ENCODE peak calls at places on chromosomes 3 and 15, in four cellular contexts. One of them, this sample, is unnamed.

GRCh38 chr3:107662109-107662477 is 139.3 kb downstream of the BBX start:
- DNase-seq in stomach: no peak
- DNase-seq in omental fat pad: no peak
- DNase-seq in transverse colon: no peak
- DNase-seq in this sample: peak; percentile 89

GRCh38 chr3:144549161-144549560 is 577.5 kb downstream of the DIPK2A start:
- DNase-seq in stomach: no peak
- DNase-seq in omental fat pad: no peak
- DNase-seq in transverse colon: no peak
- DNase-seq in this sample: no peak

GRCh38 chr3:119559441-119559963 is at the start of gene CD80:
- DNase-seq in stomach: peak; percentile 75
- DNase-seq in omental fat pad: no peak
- DNase-seq in transverse colon: peak; percentile 77
- DNase-seq in this sample: peak; percentile 61

GRCh38 chr3:46372492-46373359 is 2.0 kb downstream of the CCR5 start:
- DNase-seq in stomach: no peak
- DNase-seq in omental fat pad: no peak
- DNase-seq in transverse colon: no peak
- DNase-seq in this sample: peak; percentile 31

GRCh38 chr3:153169793-153170386 is 7.9 kb downstream of the RAP2B start:
- DNase-seq in stomach: no peak
- DNase-seq in omental fat pad: no peak
- DNase-seq in transverse colon: no peak
- DNase-seq in this sample: no peak

GRCh38 chr3:188123170-188123920 is 30.6 kb upstream of the LPP start:
- DNase-seq in stomach: no peak
- DNase-seq in omental fat pad: no peak
- DNase-seq in transverse colon: no peak
- DNase-seq in this sample: peak; percentile 19

GRCh38 chr3:193978030-193978429 is 157.9 kb upstream of the HES1 start:
- DNase-seq in stomach: no peak
- DNase-seq in omental fat pad: no peak
- DNase-seq in transverse colon: no peak
- DNase-seq in this sample: no peak

GRCh38 chr3:156218353-156218744 is 98.0 kb downstream of the KCNAB1 start:
- DNase-seq in stomach: no peak
- DNase-seq in omental fat pad: no peak
- DNase-seq in transverse colon: no peak
- DNase-seq in this sample: no peak

GRCh38 chr3:80087769-80088168 is 320.0 kb upstream of the ROBO1 start:
- DNase-seq in stomach: no peak
- DNase-seq in omental fat pad: no peak
- DNase-seq in transverse colon: no peak
- DNase-seq in this sample: peak; percentile 51

GRCh38 chr3:127606981-127607595 is 8.9 kb downstream of the MCM2 start:
- DNase-seq in stomach: no peak
- DNase-seq in omental fat pad: no peak
- DNase-seq in transverse colon: no peak
- DNase-seq in this sample: no peak

GRCh38 chr3:39208463-39209055 is 16.2 kb upstream of the XIRP1 start:
- DNase-seq in stomach: peak; percentile 53
- DNase-seq in omental fat pad: no peak
- DNase-seq in transverse colon: peak; percentile 64
- DNase-seq in this sample: peak; percentile 67

GRCh38 chr3:111895079-111895478 is 36.0 kb downstream of the PHLDB2 start:
- DNase-seq in stomach: no peak
- DNase-seq in omental fat pad: no peak
- DNase-seq in transverse colon: no peak
- DNase-seq in this sample: peak; percentile 59

GRCh38 chr3:134709563-134710312 is 58.9 kb upstream of the KY start:
- DNase-seq in stomach: no peak
- DNase-seq in omental fat pad: no peak
- DNase-seq in transverse colon: no peak
- DNase-seq in this sample: peak; percentile 6

GRCh38 chr3:94413721-94414106 is 350.9 kb downstream of the NSUN3 start:
- DNase-seq in stomach: no peak
- DNase-seq in omental fat pad: no peak
- DNase-seq in transverse colon: no peak
- DNase-seq in this sample: peak; percentile 92

GRCh38 chr3:18847583-18848197 is 300.6 kb upstream of the KCNH8 start:
- DNase-seq in stomach: no peak
- DNase-seq in omental fat pad: no peak
- DNase-seq in transverse colon: no peak
- DNase-seq in this sample: no peak
- TF ChIP-seq CTCF in stomach: peak; percentile 33
- TF ChIP-seq CTCF in omental fat pad: no peak
- TF ChIP-seq CTCF in transverse colon: no peak
- TF ChIP-seq CTCF in this sample: no peak

GRCh38 chr3:56556908-56557814 is at the start of gene CCDC66:
- DNase-seq in stomach: peak; percentile 96
- DNase-seq in omental fat pad: peak; percentile 85
- DNase-seq in transverse colon: peak; percentile 95
- DNase-seq in this sample: peak; percentile 95
- TF ChIP-seq CTCF in stomach: peak; percentile 63
- TF ChIP-seq CTCF in omental fat pad: no peak
- TF ChIP-seq CTCF in transverse colon: peak; percentile 87
- TF ChIP-seq CTCF in this sample: peak; percentile 76

DNA sequence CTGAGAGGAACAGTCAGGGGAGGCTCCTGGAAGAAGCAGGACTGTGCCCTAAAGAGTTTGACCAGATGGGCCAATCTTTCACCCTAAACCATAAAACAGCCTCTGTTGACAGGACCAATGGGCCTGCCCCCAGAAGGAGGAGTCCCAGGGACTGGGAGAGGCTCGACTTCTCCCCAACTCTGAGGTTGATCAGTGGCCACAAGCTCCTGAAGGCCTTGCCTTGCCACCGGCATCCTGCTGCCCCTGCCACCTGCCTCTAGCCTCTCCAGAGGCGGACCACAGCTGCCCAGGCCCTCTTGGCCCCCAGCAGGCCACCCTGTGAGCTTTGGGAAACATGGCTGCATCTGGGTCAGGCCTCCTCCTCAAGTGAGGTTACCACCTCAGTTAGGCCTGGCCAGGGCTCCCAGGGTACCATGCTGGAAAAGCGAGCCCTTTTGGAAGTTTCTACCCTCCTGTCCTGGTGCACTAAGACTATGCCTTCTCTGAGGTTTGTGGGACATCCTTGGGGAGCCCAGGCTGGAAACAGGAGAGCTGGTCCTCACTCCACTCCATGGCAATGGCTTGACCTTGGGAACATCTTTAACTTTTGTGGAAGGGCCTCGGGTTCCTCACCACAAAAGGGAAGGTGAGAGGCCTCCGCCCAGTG is 2.9 kb downstream of the VIPR1 start:
- DNase-seq in stomach: peak; percentile 15
- DNase-seq in omental fat pad: no peak
- DNase-seq in transverse colon: peak; percentile 75
- DNase-seq in this sample: no peak
- TF ChIP-seq CTCF in stomach: no peak
- TF ChIP-seq CTCF in omental fat pad: no peak
- TF ChIP-seq CTCF in transverse colon: no peak
- TF ChIP-seq CTCF in this sample: no peak

DNA sequence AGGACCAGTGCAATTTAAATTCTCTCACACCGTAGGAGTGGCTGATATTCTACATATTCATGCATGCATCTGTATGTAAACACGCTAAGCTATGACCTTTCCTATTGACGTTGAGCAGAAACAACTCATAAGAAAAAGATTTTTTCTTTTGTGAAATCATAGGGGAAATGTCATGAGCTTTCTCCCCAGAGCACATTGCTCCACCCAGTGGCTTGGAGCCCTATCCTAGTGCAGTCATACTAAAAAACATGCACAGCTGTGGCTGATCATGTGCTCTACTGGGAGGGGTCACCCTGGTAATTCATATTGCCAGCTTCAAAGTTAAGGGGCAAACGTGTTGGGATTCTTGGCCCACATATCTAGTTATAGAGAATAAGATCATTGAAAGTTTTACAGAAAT is 1.8 kb upstream of the MESD start:
- DNase-seq in stomach: no peak
- DNase-seq in omental fat pad: no peak
- DNase-seq in transverse colon: peak; percentile 43
- DNase-seq in this sample: peak; percentile 93
- TF ChIP-seq CTCF in stomach: no peak
- TF ChIP-seq CTCF in omental fat pad: no peak
- TF ChIP-seq CTCF in transverse colon: no peak
- TF ChIP-seq CTCF in this sample: peak; percentile 12

GRCh38 chr3:53748512-53749271 is 97.5 kb downstream of the CHDH start:
- DNase-seq in stomach: no peak
- DNase-seq in omental fat pad: no peak
- DNase-seq in transverse colon: no peak
- DNase-seq in this sample: no peak

GRCh38 chr3:53747559-53747958 is 98.7 kb downstream of the CHDH start:
- DNase-seq in stomach: no peak
- DNase-seq in omental fat pad: no peak
- DNase-seq in transverse colon: no peak
- DNase-seq in this sample: no peak

GRCh38 chr3:53739926-53740325 is 106.3 kb downstream of the CHDH start:
- DNase-seq in stomach: no peak
- DNase-seq in omental fat pad: no peak
- DNase-seq in transverse colon: no peak
- DNase-seq in this sample: no peak

GRCh38 chr3:53740946-53741345 is 105.3 kb downstream of the CHDH start:
- DNase-seq in stomach: no peak
- DNase-seq in omental fat pad: no peak
- DNase-seq in transverse colon: no peak
- DNase-seq in this sample: no peak

GRCh38 chr3:53744351-53744750 is 101.9 kb downstream of the CHDH start:
- DNase-seq in stomach: peak; percentile 62
- DNase-seq in omental fat pad: no peak
- DNase-seq in transverse colon: peak; percentile 44
- DNase-seq in this sample: no peak
- TF ChIP-seq CTCF in stomach: no peak
- TF ChIP-seq CTCF in omental fat pad: no peak
- TF ChIP-seq CTCF in transverse colon: no peak
- TF ChIP-seq CTCF in this sample: no peak

GRCh38 chr3:99845335-99845734 is 27.7 kb downstream of the CMSS1 start:
- DNase-seq in stomach: no peak
- DNase-seq in omental fat pad: no peak
- DNase-seq in transverse colon: no peak
- DNase-seq in this sample: no peak

GRCh38 chr3:99843590-99844260 is 26.1 kb downstream of the CMSS1 start:
- DNase-seq in stomach: peak; percentile 54
- DNase-seq in omental fat pad: no peak
- DNase-seq in transverse colon: no peak
- DNase-seq in this sample: peak; percentile 44

GRCh38 chr3:99839613-99840012 is 22.0 kb downstream of the CMSS1 start:
- DNase-seq in stomach: no peak
- DNase-seq in omental fat pad: no peak
- DNase-seq in transverse colon: no peak
- DNase-seq in this sample: no peak

GRCh38 chr3:99845999-99846398 is 28.3 kb downstream of the CMSS1 start:
- DNase-seq in stomach: no peak
- DNase-seq in omental fat pad: no peak
- DNase-seq in transverse colon: no peak
- DNase-seq in this sample: no peak

GRCh38 chr3:99842826-99843589 is 25.3 kb downstream of the CMSS1 start:
- DNase-seq in stomach: no peak
- DNase-seq in omental fat pad: no peak
- DNase-seq in transverse colon: no peak
- DNase-seq in this sample: peak; percentile 77
- TF ChIP-seq CTCF in stomach: peak; percentile 62
- TF ChIP-seq CTCF in omental fat pad: no peak
- TF ChIP-seq CTCF in transverse colon: peak; percentile 75
- TF ChIP-seq CTCF in this sample: peak; percentile 65

DNA sequence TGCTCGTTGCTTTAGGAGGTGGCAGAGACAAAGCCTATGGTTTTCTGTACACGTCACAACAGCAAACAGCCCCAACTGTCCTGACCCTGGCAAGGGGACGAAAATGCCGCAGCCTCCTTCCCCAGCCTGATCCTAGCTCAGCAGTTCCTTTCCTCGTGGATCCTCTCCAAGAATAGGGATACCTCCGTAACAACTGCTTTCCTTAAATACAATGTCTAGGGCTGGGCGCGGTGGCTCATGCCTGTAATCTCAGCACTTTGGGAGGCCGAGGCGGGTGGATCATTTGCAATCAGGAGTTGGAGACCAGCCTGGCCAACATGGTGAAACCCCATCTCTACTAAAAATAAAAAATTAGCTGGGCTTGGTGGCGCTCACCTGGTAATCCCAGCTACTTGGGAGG is 17.0 kb downstream of the MAP6D1 start:
- DNase-seq in stomach: no peak
- DNase-seq in omental fat pad: no peak
- DNase-seq in transverse colon: no peak
- DNase-seq in this sample: no peak
- TF ChIP-seq CTCF in stomach: no peak
- TF ChIP-seq CTCF in omental fat pad: no peak
- TF ChIP-seq CTCF in transverse colon: no peak
- TF ChIP-seq CTCF in this sample: no peak

This sample was measured in cardiac fibroblast.